ENCODE peak calls at places on chromosomes 2 and 18, in six cellular contexts. M is fibroblast of the aortic adventitia, Y is endothelial cell, U is astrocyte of the cerebellum, Q is OCI-LY7, P is AG10803. H is an unnamed sample.

GRCh38 chr2:117703868-117704267 is 110.6 kb upstream of the DDX18 start:
- DNase-seq in P (no peak), Q (no peak), Y (no peak), M (no peak), U (no peak), H (no peak)

GRCh38 chr2:234496442-234496834 is 443 bp downstream of the ARL4C start:
- DNase-seq in P (peak; percentile 43), Q (peak; percentile 77), U (no peak), M (no peak), Y (peak; percentile 22), H (peak; percentile 50)

GRCh38 chr2:216777637-216778273 is 82.1 kb downstream of the TNP1 start:
- DNase-seq in Q (peak; percentile 64), M (peak; percentile 36), P (peak; percentile 29), Y (peak; percentile 56), U (no peak), H (peak; percentile 78)

GRCh38 chr2:109455731-109456691 is 157.8 kb downstream of the SEPTIN10 start:
- DNase-seq in P (no peak), M (no peak), U (no peak), Q (no peak), Y (no peak), H (no peak)

GRCh38 chr2:28206786-28207185 is 185.9 kb upstream of the FOSL2 start:
- DNase-seq in M (no peak), U (no peak), Q (no peak), P (no peak), Y (no peak), H (no peak)

GRCh38 chr2:20439503-20439902 is 7.4 kb upstream of the RHOB start:
- DNase-seq in Y (no peak), M (no peak), Q (no peak), P (no peak), U (no peak), H (no peak)

GRCh38 chr2:36478332-36478738 is 119.6 kb downstream of the FEZ2 start:
- DNase-seq in Y (no peak), P (peak; percentile 86), M (peak; percentile 93), Q (no peak), U (peak; percentile 91), H (no peak)

GRCh38 chr2:100394111-100394641 is 23.3 kb downstream of the CHST10 start:
- DNase-seq in U (no peak), P (no peak), Y (no peak), Q (peak; percentile 78), M (no peak), H (peak; percentile 85)

GRCh38 chr18:12015697-12016062 is 34.4 kb downstream of the IMPA2 start:
- DNase-seq in P (peak; percentile 72), M (peak; percentile 7), Q (no peak), Y (no peak), U (no peak), H (no peak)

GRCh38 chr2:27714851-27715291 is 51.2 kb downstream of the SLC4A1AP start:
- DNase-seq in Y (no peak), P (no peak), U (no peak), Q (no peak), M (no peak), H (no peak)

GRCh38 chr2:42663828-42664227 is 95.4 kb downstream of the MTA3 start:
- DNase-seq in M (no peak), U (no peak), Q (peak; percentile 13), P (no peak), Y (no peak), H (peak; percentile 9)

GRCh38 chr2:21231985-21232384 is 108.2 kb downstream of the TDRD15 start:
- DNase-seq in Y (no peak), U (no peak), P (no peak), M (no peak), Q (peak; percentile 24), H (no peak)

GRCh38 chr2:39142012-39142346 is 21.1 kb upstream of the SOS1 start:
- DNase-seq in Q (no peak), U (no peak), Y (no peak), P (no peak), M (no peak), H (no peak)

GRCh38 chr2:140654565-140654964 is 1476.3 kb downstream of the LRP1B start:
- DNase-seq in P (no peak), Q (no peak), U (no peak), M (peak; percentile 88), Y (no peak), H (no peak)

GRCh38 chr2:148813603-148814065 is 61.4 kb upstream of the KIF5C start:
- DNase-seq in Y (peak; percentile 28), U (no peak), Q (peak; percentile 52), M (no peak), P (no peak), H (peak; percentile 90)

GRCh38 chr2:198662916-198663315 is 794.8 kb downstream of the SATB2 start:
- DNase-seq in P (peak; percentile 31), Y (no peak), U (no peak), Q (no peak), M (peak; percentile 6), H (no peak)

GRCh38 chr2:227035678-227036077 is 128.3 kb downstream of the COL4A4 start:
- DNase-seq in Y (no peak), P (no peak), U (no peak), Q (no peak), M (peak; percentile 63), H (no peak)

GRCh38 chr2:227036527-227036926 is 127.5 kb downstream of the COL4A4 start:
- DNase-seq in M (no peak), U (no peak), Q (no peak), P (no peak), Y (no peak), H (no peak)

GRCh38 chr2:227030789-227031188 is 133.2 kb downstream of the COL4A4 start:
- DNase-seq in P (no peak), U (no peak), Q (no peak), M (no peak), Y (no peak), H (no peak)

GRCh38 chr2:227031379-227031778 is 132.6 kb downstream of the COL4A4 start:
- DNase-seq in Q (no peak), Y (no peak), U (no peak), P (no peak), M (no peak), H (no peak)

DNA sequence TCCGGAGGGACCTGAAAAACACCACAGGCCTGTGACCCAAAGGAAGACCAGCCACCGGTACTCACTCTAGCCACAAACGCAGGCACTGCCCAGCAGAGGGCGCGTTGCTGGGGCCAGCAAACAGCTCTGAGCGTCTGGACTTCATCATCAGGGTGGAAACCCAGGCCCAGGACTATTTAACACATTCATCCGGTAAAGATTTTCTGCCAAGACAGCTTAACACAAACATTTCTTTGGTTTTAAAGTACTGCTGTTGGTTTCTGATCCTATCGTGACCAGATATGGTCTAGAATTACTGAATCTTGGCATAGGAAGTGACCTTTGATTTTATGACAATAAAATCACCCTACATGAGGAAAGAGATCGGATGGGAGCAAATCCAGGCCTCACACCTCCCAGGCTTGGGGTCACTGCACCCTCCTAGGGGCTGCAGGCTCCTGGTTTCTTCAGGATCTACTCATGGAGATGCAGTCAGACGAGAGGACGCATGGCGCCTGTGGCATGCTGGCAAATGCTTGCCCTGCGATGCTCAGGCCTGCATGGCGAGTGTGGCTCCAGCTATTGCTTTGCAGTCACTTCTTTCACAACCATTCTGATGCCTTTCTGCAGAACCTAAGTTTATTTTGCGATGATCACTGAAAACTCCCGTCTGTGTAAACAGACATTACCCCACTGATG is 130.4 kb downstream of the COL4A4 start:
- DNase-seq in U (no peak), Q (peak; percentile 37), M (peak; percentile 81), P (peak; percentile 54), Y (peak; percentile 74), H (peak; percentile 59)
- TF ChIP-seq CTCF in U (peak; percentile 68), Q (peak; percentile 87), M (peak; percentile 82), P (peak; percentile 75), Y (peak; percentile 49), H (peak; percentile 79)

GRCh38 chr18:27214831-27215230 is 29.7 kb upstream of the CHST9 start:
- DNase-seq in M (no peak), P (no peak), Q (no peak), U (no peak), Y (no peak), H (no peak)

GRCh38 chr18:27213123-27213717 is 28.1 kb upstream of the CHST9 start:
- DNase-seq in P (no peak), M (no peak), Y (no peak), Q (no peak), U (peak; percentile 18), H (no peak)

GRCh38 chr18:27206411-27206810 is 21.3 kb upstream of the CHST9 start:
- DNase-seq in P (no peak), Y (no peak), Q (no peak), U (no peak), M (no peak), H (no peak)

DNA sequence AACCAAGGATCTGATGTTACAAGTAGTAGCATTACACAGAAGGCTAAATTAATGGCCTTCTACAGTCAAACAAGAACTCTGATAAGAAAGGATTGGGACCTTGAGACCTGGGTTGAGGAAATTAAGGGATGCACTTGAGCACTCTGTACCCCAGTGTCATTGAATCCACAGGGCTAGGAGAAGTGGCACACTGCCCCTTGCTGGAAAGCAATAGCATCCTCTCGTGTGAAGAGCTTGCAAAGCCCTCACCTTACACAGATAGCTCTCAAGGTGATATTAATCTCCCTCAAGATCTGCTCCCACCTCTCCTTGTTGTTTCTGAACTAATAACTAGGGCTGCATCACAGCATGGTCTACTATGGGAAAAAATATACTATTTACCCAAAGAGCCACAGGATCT is 26.5 kb upstream of the CHST9 start:
- DNase-seq in P (no peak), M (no peak), U (no peak), Y (no peak), Q (no peak), H (no peak)
- TF ChIP-seq CTCF in P (no peak), M (no peak), U (no peak), Y (no peak), Q (no peak), H (no peak)

DNA sequence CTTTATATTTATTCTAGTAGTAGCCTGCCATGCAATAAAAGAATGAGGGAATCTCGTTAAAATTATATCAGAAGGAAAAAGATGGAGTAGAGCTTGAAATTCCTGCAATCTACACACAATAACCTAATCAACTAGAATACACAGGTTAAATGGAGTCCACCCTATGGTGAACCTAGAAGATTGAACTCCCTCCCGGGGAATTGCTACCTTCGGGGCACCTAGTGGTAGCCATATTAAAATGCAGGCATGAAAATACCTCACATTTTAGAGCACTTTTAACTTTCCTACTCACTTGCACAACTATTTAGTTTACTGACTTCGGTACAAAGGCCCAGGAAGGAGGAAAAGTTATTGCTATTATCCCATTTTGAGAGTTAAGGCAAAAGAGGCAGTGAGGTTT is 174.5 kb downstream of the SS18 start:
- DNase-seq in P (no peak), Q (peak; percentile 19), M (no peak), Y (no peak), U (no peak), H (no peak)
- TF ChIP-seq CTCF in P (no peak), Q (peak; percentile 71), M (no peak), Y (peak; percentile 56), U (peak; percentile 7), H (peak; percentile 22)

GRCh38 chr2:173468394-173468793 is 113.7 kb downstream of the CDCA7 start:
- DNase-seq in U (no peak), P (no peak), Q (no peak), M (no peak), Y (no peak), H (no peak)

GRCh38 chr2:173467751-173468150 is 113.1 kb downstream of the CDCA7 start:
- DNase-seq in M (no peak), Y (no peak), Q (no peak), P (no peak), U (no peak), H (no peak)

DNA sequence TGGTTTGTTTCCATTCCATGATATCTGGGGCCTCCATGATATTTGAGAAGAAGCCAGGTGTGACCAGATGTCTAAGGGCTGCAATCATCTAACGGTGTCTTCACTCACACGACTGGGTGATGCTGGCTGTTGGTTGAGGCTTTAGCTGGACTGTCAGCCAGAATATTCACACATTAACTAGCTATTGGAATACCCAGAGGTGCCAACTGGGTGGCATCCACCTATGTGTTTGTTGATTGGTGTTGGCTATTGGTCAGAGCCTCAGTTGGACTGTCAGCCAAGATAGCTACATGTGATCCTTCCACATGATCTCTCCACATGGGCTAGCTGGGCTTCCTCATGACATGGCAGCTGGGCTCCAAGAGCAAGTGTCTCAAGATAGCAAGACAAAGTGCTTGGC is 117.4 kb downstream of the CDCA7 start:
- DNase-seq in P (no peak), Q (no peak), U (no peak), Y (no peak), M (no peak), H (no peak)
- TF ChIP-seq CTCF in P (no peak), Q (no peak), U (no peak), Y (no peak), M (no peak), H (no peak)

H was measured in GM12865.